ENCODE peak calls at places on chromosomes 6 and 20, in six cellular contexts. One of them, this sample, is unnamed.

GRCh38 chr6:5468586-5468985 is 207.3 kb downstream of the FARS2 start:
- DNase-seq in C1 segment of cervical spinal cord: no peak
- DNase-seq in NAMALWA: no peak
- DNase-seq in stimulated activated CD8-positive, alpha-beta memory T cell treated with anti-CD3 and anti-CD28 coated beads, Interleukin-4, amount 100 ng/mL, for 1 hour: no peak
- DNase-seq in stimulated activated naive CD8-positive, alpha-beta T cell treated with anti-CD3 and anti-CD28 coated beads, Interleukin-15, Interleukin-2, amounts not matched to agents 100 U/mL and 50 U/mL, for 24 hours: no peak
- DNase-seq in AG09309: no peak
- DNase-seq in this sample: no peak

GRCh38 chr6:39688494-39688893 is 36.7 kb downstream of the KIF6 start:
- DNase-seq in C1 segment of cervical spinal cord: no peak
- DNase-seq in NAMALWA: no peak
- DNase-seq in stimulated activated CD8-positive, alpha-beta memory T cell treated with anti-CD3 and anti-CD28 coated beads, Interleukin-4, amount 100 ng/mL, for 1 hour: no peak
- DNase-seq in stimulated activated naive CD8-positive, alpha-beta T cell treated with anti-CD3 and anti-CD28 coated beads, Interleukin-15, Interleukin-2, amounts not matched to agents 100 U/mL and 50 U/mL, for 24 hours: no peak
- DNase-seq in AG09309: peak
- DNase-seq in this sample: no peak

GRCh38 chr6:27139753-27140522 is 107.6 kb upstream of the PRSS16 start:
- DNase-seq in C1 segment of cervical spinal cord: no peak
- DNase-seq in NAMALWA: peak
- DNase-seq in stimulated activated CD8-positive, alpha-beta memory T cell treated with anti-CD3 and anti-CD28 coated beads, Interleukin-4, amount 100 ng/mL, for 1 hour: no peak
- DNase-seq in stimulated activated naive CD8-positive, alpha-beta T cell treated with anti-CD3 and anti-CD28 coated beads, Interleukin-15, Interleukin-2, amounts not matched to agents 100 U/mL and 50 U/mL, for 24 hours: peak
- DNase-seq in AG09309: no peak
- DNase-seq in this sample: peak

GRCh38 chr6:15585936-15586335 is 76.9 kb downstream of the DTNBP1 start:
- DNase-seq in C1 segment of cervical spinal cord: no peak
- DNase-seq in NAMALWA: no peak
- DNase-seq in stimulated activated CD8-positive, alpha-beta memory T cell treated with anti-CD3 and anti-CD28 coated beads, Interleukin-4, amount 100 ng/mL, for 1 hour: no peak
- DNase-seq in stimulated activated naive CD8-positive, alpha-beta T cell treated with anti-CD3 and anti-CD28 coated beads, Interleukin-15, Interleukin-2, amounts not matched to agents 100 U/mL and 50 U/mL, for 24 hours: no peak
- DNase-seq in AG09309: no peak
- DNase-seq in this sample: no peak

GRCh38 chr6:110938176-110938575 is 20.3 kb upstream of the GTF3C6 start:
- DNase-seq in C1 segment of cervical spinal cord: no peak
- DNase-seq in NAMALWA: no peak
- DNase-seq in stimulated activated CD8-positive, alpha-beta memory T cell treated with anti-CD3 and anti-CD28 coated beads, Interleukin-4, amount 100 ng/mL, for 1 hour: no peak
- DNase-seq in stimulated activated naive CD8-positive, alpha-beta T cell treated with anti-CD3 and anti-CD28 coated beads, Interleukin-15, Interleukin-2, amounts not matched to agents 100 U/mL and 50 U/mL, for 24 hours: no peak
- DNase-seq in AG09309: no peak
- DNase-seq in this sample: peak

GRCh38 chr6:151070666-151071065 is 169.1 kb upstream of the AKAP12 start:
- DNase-seq in C1 segment of cervical spinal cord: no peak
- DNase-seq in NAMALWA: no peak
- DNase-seq in stimulated activated CD8-positive, alpha-beta memory T cell treated with anti-CD3 and anti-CD28 coated beads, Interleukin-4, amount 100 ng/mL, for 1 hour: no peak
- DNase-seq in stimulated activated naive CD8-positive, alpha-beta T cell treated with anti-CD3 and anti-CD28 coated beads, Interleukin-15, Interleukin-2, amounts not matched to agents 100 U/mL and 50 U/mL, for 24 hours: no peak
- DNase-seq in AG09309: peak
- DNase-seq in this sample: peak

GRCh38 chr6:168265394-168265793 is 54.2 kb downstream of the DACT2 start:
- DNase-seq in C1 segment of cervical spinal cord: no peak
- DNase-seq in NAMALWA: no peak
- DNase-seq in stimulated activated CD8-positive, alpha-beta memory T cell treated with anti-CD3 and anti-CD28 coated beads, Interleukin-4, amount 100 ng/mL, for 1 hour: no peak
- DNase-seq in stimulated activated naive CD8-positive, alpha-beta T cell treated with anti-CD3 and anti-CD28 coated beads, Interleukin-15, Interleukin-2, amounts not matched to agents 100 U/mL and 50 U/mL, for 24 hours: no peak
- DNase-seq in AG09309: no peak
- DNase-seq in this sample: no peak

GRCh38 chr20:58700823-58701222 is 8.2 kb downstream of the NPEPL1 start:
- DNase-seq in C1 segment of cervical spinal cord: no peak
- DNase-seq in NAMALWA: no peak
- DNase-seq in stimulated activated CD8-positive, alpha-beta memory T cell treated with anti-CD3 and anti-CD28 coated beads, Interleukin-4, amount 100 ng/mL, for 1 hour: no peak
- DNase-seq in stimulated activated naive CD8-positive, alpha-beta T cell treated with anti-CD3 and anti-CD28 coated beads, Interleukin-15, Interleukin-2, amounts not matched to agents 100 U/mL and 50 U/mL, for 24 hours: no peak
- DNase-seq in AG09309: no peak
- DNase-seq in this sample: no peak

GRCh38 chr6:76788154-76788553 is 675.1 kb downstream of the HTR1B start:
- DNase-seq in C1 segment of cervical spinal cord: no peak
- DNase-seq in NAMALWA: no peak
- DNase-seq in stimulated activated CD8-positive, alpha-beta memory T cell treated with anti-CD3 and anti-CD28 coated beads, Interleukin-4, amount 100 ng/mL, for 1 hour: no peak
- DNase-seq in stimulated activated naive CD8-positive, alpha-beta T cell treated with anti-CD3 and anti-CD28 coated beads, Interleukin-15, Interleukin-2, amounts not matched to agents 100 U/mL and 50 U/mL, for 24 hours: no peak
- DNase-seq in AG09309: no peak
- DNase-seq in this sample: no peak

GRCh38 chr6:29620629-29621028 is 12.4 kb downstream of the GABBR1 start:
- DNase-seq in C1 segment of cervical spinal cord: no peak
- DNase-seq in NAMALWA: no peak
- DNase-seq in stimulated activated CD8-positive, alpha-beta memory T cell treated with anti-CD3 and anti-CD28 coated beads, Interleukin-4, amount 100 ng/mL, for 1 hour: no peak
- DNase-seq in stimulated activated naive CD8-positive, alpha-beta T cell treated with anti-CD3 and anti-CD28 coated beads, Interleukin-15, Interleukin-2, amounts not matched to agents 100 U/mL and 50 U/mL, for 24 hours: no peak
- DNase-seq in AG09309: no peak
- DNase-seq in this sample: no peak

GRCh38 chr6:17831135-17831534 is 124.4 kb upstream of the NUP153 start:
- DNase-seq in C1 segment of cervical spinal cord: no peak
- DNase-seq in NAMALWA: no peak
- DNase-seq in stimulated activated CD8-positive, alpha-beta memory T cell treated with anti-CD3 and anti-CD28 coated beads, Interleukin-4, amount 100 ng/mL, for 1 hour: no peak
- DNase-seq in stimulated activated naive CD8-positive, alpha-beta T cell treated with anti-CD3 and anti-CD28 coated beads, Interleukin-15, Interleukin-2, amounts not matched to agents 100 U/mL and 50 U/mL, for 24 hours: no peak
- DNase-seq in AG09309: peak
- DNase-seq in this sample: no peak

GRCh38 chr20:63628246-63628975 is 1.5 kb upstream of the GMEB2 start:
- DNase-seq in C1 segment of cervical spinal cord: no peak
- DNase-seq in NAMALWA: peak
- DNase-seq in stimulated activated CD8-positive, alpha-beta memory T cell treated with anti-CD3 and anti-CD28 coated beads, Interleukin-4, amount 100 ng/mL, for 1 hour: no peak
- DNase-seq in stimulated activated naive CD8-positive, alpha-beta T cell treated with anti-CD3 and anti-CD28 coated beads, Interleukin-15, Interleukin-2, amounts not matched to agents 100 U/mL and 50 U/mL, for 24 hours: peak
- DNase-seq in AG09309: no peak
- DNase-seq in this sample: peak

GRCh38 chr6:136723780-136724179 is 68.5 kb downstream of the MAP3K5 start:
- DNase-seq in C1 segment of cervical spinal cord: no peak
- DNase-seq in NAMALWA: peak
- DNase-seq in stimulated activated CD8-positive, alpha-beta memory T cell treated with anti-CD3 and anti-CD28 coated beads, Interleukin-4, amount 100 ng/mL, for 1 hour: peak
- DNase-seq in stimulated activated naive CD8-positive, alpha-beta T cell treated with anti-CD3 and anti-CD28 coated beads, Interleukin-15, Interleukin-2, amounts not matched to agents 100 U/mL and 50 U/mL, for 24 hours: peak
- DNase-seq in AG09309: no peak
- DNase-seq in this sample: peak

GRCh38 chr20:8156603-8157079 is 24.6 kb downstream of the PLCB1 start:
- DNase-seq in C1 segment of cervical spinal cord: no peak
- DNase-seq in NAMALWA: no peak
- DNase-seq in stimulated activated CD8-positive, alpha-beta memory T cell treated with anti-CD3 and anti-CD28 coated beads, Interleukin-4, amount 100 ng/mL, for 1 hour: no peak
- DNase-seq in stimulated activated naive CD8-positive, alpha-beta T cell treated with anti-CD3 and anti-CD28 coated beads, Interleukin-15, Interleukin-2, amounts not matched to agents 100 U/mL and 50 U/mL, for 24 hours: no peak
- DNase-seq in AG09309: no peak
- DNase-seq in this sample: peak

GRCh38 chr6:150978631-150979030 is 113.1 kb downstream of the MTHFD1L start:
- DNase-seq in C1 segment of cervical spinal cord: no peak
- DNase-seq in NAMALWA: no peak
- DNase-seq in stimulated activated CD8-positive, alpha-beta memory T cell treated with anti-CD3 and anti-CD28 coated beads, Interleukin-4, amount 100 ng/mL, for 1 hour: no peak
- DNase-seq in stimulated activated naive CD8-positive, alpha-beta T cell treated with anti-CD3 and anti-CD28 coated beads, Interleukin-15, Interleukin-2, amounts not matched to agents 100 U/mL and 50 U/mL, for 24 hours: no peak
- DNase-seq in AG09309: no peak
- DNase-seq in this sample: no peak

GRCh38 chr6:33430991-33431879 is 11.4 kb downstream of the SYNGAP1 start:
- DNase-seq in C1 segment of cervical spinal cord: peak
- DNase-seq in NAMALWA: peak
- DNase-seq in stimulated activated CD8-positive, alpha-beta memory T cell treated with anti-CD3 and anti-CD28 coated beads, Interleukin-4, amount 100 ng/mL, for 1 hour: peak
- DNase-seq in stimulated activated naive CD8-positive, alpha-beta T cell treated with anti-CD3 and anti-CD28 coated beads, Interleukin-15, Interleukin-2, amounts not matched to agents 100 U/mL and 50 U/mL, for 24 hours: peak
- DNase-seq in AG09309: no peak
- DNase-seq in this sample: peak

GRCh38 chr6:144349690-144350132 is 64.6 kb downstream of the UTRN start:
- DNase-seq in C1 segment of cervical spinal cord: no peak
- DNase-seq in NAMALWA: peak
- DNase-seq in stimulated activated CD8-positive, alpha-beta memory T cell treated with anti-CD3 and anti-CD28 coated beads, Interleukin-4, amount 100 ng/mL, for 1 hour: no peak
- DNase-seq in stimulated activated naive CD8-positive, alpha-beta T cell treated with anti-CD3 and anti-CD28 coated beads, Interleukin-15, Interleukin-2, amounts not matched to agents 100 U/mL and 50 U/mL, for 24 hours: no peak
- DNase-seq in AG09309: no peak
- DNase-seq in this sample: peak

GRCh38 chr6:66796987-66797386 is 1090.0 kb upstream of the EYS start:
- DNase-seq in C1 segment of cervical spinal cord: no peak
- DNase-seq in NAMALWA: no peak
- DNase-seq in stimulated activated CD8-positive, alpha-beta memory T cell treated with anti-CD3 and anti-CD28 coated beads, Interleukin-4, amount 100 ng/mL, for 1 hour: no peak
- DNase-seq in stimulated activated naive CD8-positive, alpha-beta T cell treated with anti-CD3 and anti-CD28 coated beads, Interleukin-15, Interleukin-2, amounts not matched to agents 100 U/mL and 50 U/mL, for 24 hours: no peak
- DNase-seq in AG09309: no peak
- DNase-seq in this sample: no peak

GRCh38 chr6:166957087-166957804 is 896 bp upstream of the RNASET2 start:
- DNase-seq in C1 segment of cervical spinal cord: no peak
- DNase-seq in NAMALWA: peak
- DNase-seq in stimulated activated CD8-positive, alpha-beta memory T cell treated with anti-CD3 and anti-CD28 coated beads, Interleukin-4, amount 100 ng/mL, for 1 hour: no peak
- DNase-seq in stimulated activated naive CD8-positive, alpha-beta T cell treated with anti-CD3 and anti-CD28 coated beads, Interleukin-15, Interleukin-2, amounts not matched to agents 100 U/mL and 50 U/mL, for 24 hours: peak
- DNase-seq in AG09309: no peak
- DNase-seq in this sample: no peak

GRCh38 chr20:50271674-50272412 is 81.2 kb downstream of the CEBPB start:
- DNase-seq in C1 segment of cervical spinal cord: no peak
- DNase-seq in NAMALWA: no peak
- DNase-seq in stimulated activated CD8-positive, alpha-beta memory T cell treated with anti-CD3 and anti-CD28 coated beads, Interleukin-4, amount 100 ng/mL, for 1 hour: no peak
- DNase-seq in stimulated activated naive CD8-positive, alpha-beta T cell treated with anti-CD3 and anti-CD28 coated beads, Interleukin-15, Interleukin-2, amounts not matched to agents 100 U/mL and 50 U/mL, for 24 hours: no peak
- DNase-seq in AG09309: no peak
- DNase-seq in this sample: peak

GRCh38 chr6:108848116-108848868 is at the start of gene ARMC2:
- DNase-seq in C1 segment of cervical spinal cord: peak
- DNase-seq in NAMALWA: peak
- DNase-seq in stimulated activated CD8-positive, alpha-beta memory T cell treated with anti-CD3 and anti-CD28 coated beads, Interleukin-4, amount 100 ng/mL, for 1 hour: peak
- DNase-seq in stimulated activated naive CD8-positive, alpha-beta T cell treated with anti-CD3 and anti-CD28 coated beads, Interleukin-15, Interleukin-2, amounts not matched to agents 100 U/mL and 50 U/mL, for 24 hours: peak
- DNase-seq in AG09309: peak
- DNase-seq in this sample: peak

GRCh38 chr6:140051521-140052455 is 677.3 kb upstream of the CITED2 start:
- DNase-seq in C1 segment of cervical spinal cord: no peak
- DNase-seq in NAMALWA: no peak
- DNase-seq in stimulated activated CD8-positive, alpha-beta memory T cell treated with anti-CD3 and anti-CD28 coated beads, Interleukin-4, amount 100 ng/mL, for 1 hour: no peak
- DNase-seq in stimulated activated naive CD8-positive, alpha-beta T cell treated with anti-CD3 and anti-CD28 coated beads, Interleukin-15, Interleukin-2, amounts not matched to agents 100 U/mL and 50 U/mL, for 24 hours: no peak
- DNase-seq in AG09309: peak
- DNase-seq in this sample: peak

GRCh38 chr20:38338849-38339520 is 7.3 kb upstream of the LBP start:
- DNase-seq in C1 segment of cervical spinal cord: no peak
- DNase-seq in NAMALWA: no peak
- DNase-seq in stimulated activated CD8-positive, alpha-beta memory T cell treated with anti-CD3 and anti-CD28 coated beads, Interleukin-4, amount 100 ng/mL, for 1 hour: no peak
- DNase-seq in stimulated activated naive CD8-positive, alpha-beta T cell treated with anti-CD3 and anti-CD28 coated beads, Interleukin-15, Interleukin-2, amounts not matched to agents 100 U/mL and 50 U/mL, for 24 hours: no peak
- DNase-seq in AG09309: no peak
- DNase-seq in this sample: peak

GRCh38 chr6:36742146-36742545 is 44.5 kb downstream of the RAB44 start:
- DNase-seq in C1 segment of cervical spinal cord: no peak
- DNase-seq in NAMALWA: no peak
- DNase-seq in stimulated activated CD8-positive, alpha-beta memory T cell treated with anti-CD3 and anti-CD28 coated beads, Interleukin-4, amount 100 ng/mL, for 1 hour: no peak
- DNase-seq in stimulated activated naive CD8-positive, alpha-beta T cell treated with anti-CD3 and anti-CD28 coated beads, Interleukin-15, Interleukin-2, amounts not matched to agents 100 U/mL and 50 U/mL, for 24 hours: no peak
- DNase-seq in AG09309: no peak
- DNase-seq in this sample: peak

GRCh38 chr6:70956451-70957283 is at the start of gene B3GAT2:
- DNase-seq in C1 segment of cervical spinal cord: no peak
- DNase-seq in NAMALWA: no peak
- DNase-seq in stimulated activated CD8-positive, alpha-beta memory T cell treated with anti-CD3 and anti-CD28 coated beads, Interleukin-4, amount 100 ng/mL, for 1 hour: no peak
- DNase-seq in stimulated activated naive CD8-positive, alpha-beta T cell treated with anti-CD3 and anti-CD28 coated beads, Interleukin-15, Interleukin-2, amounts not matched to agents 100 U/mL and 50 U/mL, for 24 hours: peak
- DNase-seq in AG09309: no peak
- DNase-seq in this sample: peak

GRCh38 chr6:127146935-127147334 is 28.5 kb downstream of the RSPO3 start:
- DNase-seq in C1 segment of cervical spinal cord: no peak
- DNase-seq in NAMALWA: no peak
- DNase-seq in stimulated activated CD8-positive, alpha-beta memory T cell treated with anti-CD3 and anti-CD28 coated beads, Interleukin-4, amount 100 ng/mL, for 1 hour: no peak
- DNase-seq in stimulated activated naive CD8-positive, alpha-beta T cell treated with anti-CD3 and anti-CD28 coated beads, Interleukin-15, Interleukin-2, amounts not matched to agents 100 U/mL and 50 U/mL, for 24 hours: no peak
- DNase-seq in AG09309: peak
- DNase-seq in this sample: no peak

GRCh38 chr20:24097506-24098245 is 109.1 kb upstream of the GGTLC1 start:
- DNase-seq in C1 segment of cervical spinal cord: no peak
- DNase-seq in NAMALWA: no peak
- DNase-seq in stimulated activated CD8-positive, alpha-beta memory T cell treated with anti-CD3 and anti-CD28 coated beads, Interleukin-4, amount 100 ng/mL, for 1 hour: no peak
- DNase-seq in stimulated activated naive CD8-positive, alpha-beta T cell treated with anti-CD3 and anti-CD28 coated beads, Interleukin-15, Interleukin-2, amounts not matched to agents 100 U/mL and 50 U/mL, for 24 hours: no peak
- DNase-seq in AG09309: no peak
- DNase-seq in this sample: no peak

This sample was measured in osteoblast.